ENCODE peak calls at places on chromosome 14, in six cellular contexts. One of them, this sample, is unnamed.

GRCh38 chr14:102116361-102117180 is 23.1 kb upstream of the WDR20 start:
- DNase-seq in lung: no peak
- DNase-seq in GM03348: no peak
- DNase-seq in fibroblast of the aortic adventitia: no peak
- DNase-seq in neural crest cell: no peak
- DNase-seq in RCC 7860: no peak
- DNase-seq in this sample: no peak

GRCh38 chr14:72812292-72812851 is 81.5 kb downstream of the DPF3 start:
- DNase-seq in fibroblast of the aortic adventitia: no peak
- DNase-seq in neural crest cell: no peak
- DNase-seq in GM03348: no peak
- DNase-seq in lung: peak
- DNase-seq in RCC 7860: no peak
- DNase-seq in this sample: no peak

GRCh38 chr14:43540948-43541347 is 966.1 kb downstream of the FSCB start:
- DNase-seq in fibroblast of the aortic adventitia: no peak
- DNase-seq in neural crest cell: no peak
- DNase-seq in lung: no peak
- DNase-seq in RCC 7860: no peak
- DNase-seq in GM03348: no peak
- DNase-seq in this sample: no peak

GRCh38 chr14:26594756-26595545 is 2.9 kb downstream of the NOVA1 start:
- DNase-seq in RCC 7860: no peak
- DNase-seq in GM03348: no peak
- DNase-seq in neural crest cell: no peak
- DNase-seq in fibroblast of the aortic adventitia: no peak
- DNase-seq in lung: no peak
- DNase-seq in this sample: no peak

GRCh38 chr14:73457050-73457934 is 1.1 kb downstream of the NUMB start:
- DNase-seq in GM03348: peak
- DNase-seq in fibroblast of the aortic adventitia: no peak
- DNase-seq in lung: peak
- DNase-seq in RCC 7860: no peak
- DNase-seq in neural crest cell: peak
- DNase-seq in this sample: peak

GRCh38 chr14:23045419-23046357 is 3.7 kb downstream of the PSMB11 start:
- DNase-seq in fibroblast of the aortic adventitia: peak
- DNase-seq in RCC 7860: no peak
- DNase-seq in GM03348: no peak
- DNase-seq in neural crest cell: no peak
- DNase-seq in lung: no peak
- DNase-seq in this sample: no peak

GRCh38 chr14:90424075-90424474 is 27.2 kb downstream of the CALM1 start:
- DNase-seq in RCC 7860: no peak
- DNase-seq in neural crest cell: no peak
- DNase-seq in lung: no peak
- DNase-seq in fibroblast of the aortic adventitia: no peak
- DNase-seq in GM03348: no peak
- DNase-seq in this sample: no peak

GRCh38 chr14:46840971-46841729 is 189.6 kb upstream of the RPL10L start:
- DNase-seq in RCC 7860: no peak
- DNase-seq in GM03348: no peak
- DNase-seq in neural crest cell: no peak
- DNase-seq in fibroblast of the aortic adventitia: no peak
- DNase-seq in lung: no peak
- DNase-seq in this sample: no peak

GRCh38 chr14:67599698-67600561 is at the start of gene PIGH:
- DNase-seq in RCC 7860: peak
- DNase-seq in GM03348: peak
- DNase-seq in lung: peak
- DNase-seq in fibroblast of the aortic adventitia: peak
- DNase-seq in neural crest cell: peak
- DNase-seq in this sample: peak

GRCh38 chr14:88838015-88838414 is 13.6 kb downstream of the TTC8 start:
- DNase-seq in neural crest cell: no peak
- DNase-seq in lung: no peak
- DNase-seq in GM03348: no peak
- DNase-seq in RCC 7860: no peak
- DNase-seq in fibroblast of the aortic adventitia: no peak
- DNase-seq in this sample: no peak

GRCh38 chr14:55097894-55098560 is 31.0 kb upstream of the LGALS3 start:
- DNase-seq in RCC 7860: no peak
- DNase-seq in fibroblast of the aortic adventitia: no peak
- DNase-seq in GM03348: no peak
- DNase-seq in neural crest cell: no peak
- DNase-seq in lung: no peak
- DNase-seq in this sample: no peak

GRCh38 chr14:71720978-71721624 is 211.1 kb upstream of the RGS6 start:
- DNase-seq in neural crest cell: peak
- DNase-seq in lung: peak
- DNase-seq in RCC 7860: peak
- DNase-seq in fibroblast of the aortic adventitia: peak
- DNase-seq in GM03348: peak
- DNase-seq in this sample: no peak

GRCh38 chr14:59332727-59333126 is 132.5 kb downstream of the GPR135 start:
- DNase-seq in GM03348: peak
- DNase-seq in lung: no peak
- DNase-seq in RCC 7860: no peak
- DNase-seq in neural crest cell: no peak
- DNase-seq in fibroblast of the aortic adventitia: peak
- DNase-seq in this sample: no peak

GRCh38 chr14:96203635-96204034 is 1.0 kb upstream of the BDKRB2 start:
- DNase-seq in neural crest cell: no peak
- DNase-seq in lung: no peak
- DNase-seq in RCC 7860: no peak
- DNase-seq in GM03348: no peak
- DNase-seq in fibroblast of the aortic adventitia: no peak
- DNase-seq in this sample: no peak

GRCh38 chr14:21098892-21099595 is 589 bp upstream of the ZNF219 start:
- DNase-seq in lung: no peak
- DNase-seq in RCC 7860: no peak
- DNase-seq in GM03348: no peak
- DNase-seq in neural crest cell: no peak
- DNase-seq in fibroblast of the aortic adventitia: no peak
- DNase-seq in this sample: no peak

GRCh38 chr14:90968025-90968424 is 92.4 kb downstream of the RPS6KA5 start:
- DNase-seq in lung: no peak
- DNase-seq in GM03348: no peak
- DNase-seq in RCC 7860: no peak
- DNase-seq in fibroblast of the aortic adventitia: peak
- DNase-seq in neural crest cell: no peak
- DNase-seq in this sample: no peak